ENCODE peak calls at places on chromosomes 3 and 15, in four cellular contexts. One of them, this sample, is unnamed.

GRCh38 chr3:110625126-110625798 is 446.4 kb upstream of the NECTIN3 start:
- DNase-seq in GM12878: no peak
- DNase-seq in SK-N-SH: no peak
- DNase-seq in K562: peak
- DNase-seq in this sample: no peak

GRCh38 chr15:81303241-81304225 is 20.4 kb downstream of the STARD5 start:
- DNase-seq in GM12878: no peak
- DNase-seq in SK-N-SH: no peak
- DNase-seq in K562: no peak
- DNase-seq in this sample: no peak

GRCh38 chr3:14484741-14485140 is 55.4 kb downstream of the GRIP2 start:
- DNase-seq in GM12878: no peak
- DNase-seq in SK-N-SH: no peak
- DNase-seq in K562: no peak
- DNase-seq in this sample: no peak

GRCh38 chr15:93087825-93088199 is 1.2 kb downstream of the RGMA start:
- DNase-seq in SK-N-SH: peak
- DNase-seq in K562: peak
- DNase-seq in GM12878: peak
- DNase-seq in this sample: peak

GRCh38 chr15:80999623-81000036 is 1.1 kb upstream of the TLNRD1 start:
- DNase-seq in GM12878: no peak
- DNase-seq in SK-N-SH: no peak
- DNase-seq in K562: peak
- DNase-seq in this sample: no peak

GRCh38 chr3:186021673-186022362 is 84.0 kb upstream of the TRA2B start:
- DNase-seq in SK-N-SH: peak
- DNase-seq in GM12878: no peak
- DNase-seq in K562: no peak
- DNase-seq in this sample: peak

GRCh38 chr3:49161808-49162530 is 4.2 kb downstream of the CCDC71 start:
- DNase-seq in GM12878: no peak
- DNase-seq in K562: no peak
- DNase-seq in SK-N-SH: no peak
- DNase-seq in this sample: no peak

GRCh38 chr3:126402666-126403302 is 8.1 kb downstream of the CFAP100 start:
- DNase-seq in GM12878: no peak
- DNase-seq in K562: no peak
- DNase-seq in SK-N-SH: no peak
- DNase-seq in this sample: no peak

GRCh38 chr15:48402778-48403177 is 71.5 kb downstream of the DUT start:
- DNase-seq in GM12878: peak
- DNase-seq in SK-N-SH: peak
- DNase-seq in K562: no peak
- DNase-seq in this sample: no peak

GRCh38 chr15:70252936-70253280 is 155.2 kb upstream of the TLE3 start:
- DNase-seq in K562: no peak
- DNase-seq in SK-N-SH: no peak
- DNase-seq in GM12878: no peak
- DNase-seq in this sample: no peak

GRCh38 chr3:51814034-51814433 is 35.0 kb upstream of the IQCF6 start:
- DNase-seq in GM12878: no peak
- DNase-seq in K562: no peak
- DNase-seq in SK-N-SH: no peak
- DNase-seq in this sample: no peak

GRCh38 chr3:51817375-51817774 is 38.3 kb upstream of the IQCF6 start:
- DNase-seq in GM12878: no peak
- DNase-seq in SK-N-SH: no peak
- DNase-seq in K562: no peak
- DNase-seq in this sample: no peak

GRCh38 chr3:51813539-51813938 is 34.5 kb upstream of the IQCF6 start:
- DNase-seq in K562: no peak
- DNase-seq in GM12878: no peak
- DNase-seq in SK-N-SH: peak
- DNase-seq in this sample: no peak

GRCh38 chr3:51819151-51819550 is 40.1 kb upstream of the IQCF6 start:
- DNase-seq in SK-N-SH: no peak
- DNase-seq in GM12878: no peak
- DNase-seq in K562: no peak
- DNase-seq in this sample: no peak

DNA sequence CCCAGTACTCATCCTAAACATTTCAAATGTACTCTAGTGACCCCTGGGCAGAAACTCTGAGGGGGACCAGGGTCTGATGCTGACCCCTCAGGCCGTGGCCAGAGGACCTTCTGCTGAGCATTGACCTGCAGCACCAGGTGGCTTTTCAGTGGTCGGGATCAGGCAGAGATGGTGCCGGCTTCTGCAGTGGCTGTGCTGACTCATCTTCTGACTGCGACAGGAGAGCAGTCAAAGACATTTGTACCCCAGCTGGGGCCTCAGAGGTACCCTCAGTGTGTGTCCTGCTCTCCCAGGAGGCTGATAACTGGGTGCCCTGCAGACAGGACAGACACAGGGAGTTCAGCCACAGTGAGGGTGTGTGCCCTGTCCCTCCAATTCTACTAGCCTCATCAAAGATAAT is 36.6 kb upstream of the IQCF6 start:
- DNase-seq in SK-N-SH: no peak
- DNase-seq in K562: no peak
- DNase-seq in GM12878: no peak
- DNase-seq in this sample: no peak
- TF ChIP-seq RCOR1 in SK-N-SH: no peak
- TF ChIP-seq RCOR1 in K562: no peak
- TF ChIP-seq RCOR1 in GM12878: no peak
- TF ChIP-seq RCOR1 in this sample: no peak

GRCh38 chr15:98647026-98647773 is 1.1 kb upstream of the IGF1R start:
- DNase-seq in GM12878: no peak
- DNase-seq in K562: peak
- DNase-seq in SK-N-SH: peak
- DNase-seq in this sample: peak

GRCh38 chr15:98649621-98649995 is 1.3 kb downstream of the IGF1R start:
- DNase-seq in GM12878: no peak
- DNase-seq in K562: no peak
- DNase-seq in SK-N-SH: peak
- DNase-seq in this sample: no peak

GRCh38 chr15:98649996-98650870 is 1.9 kb downstream of the IGF1R start:
- DNase-seq in GM12878: no peak
- DNase-seq in K562: no peak
- DNase-seq in SK-N-SH: peak
- DNase-seq in this sample: no peak

GRCh38 chr15:98647774-98648653 is at the start of gene IGF1R:
- DNase-seq in GM12878: no peak
- DNase-seq in K562: peak
- DNase-seq in SK-N-SH: peak
- DNase-seq in this sample: peak

GRCh38 chr15:98648654-98649537 is 557 bp downstream of the IGF1R start:
- DNase-seq in K562: peak
- DNase-seq in SK-N-SH: peak
- DNase-seq in GM12878: no peak
- DNase-seq in this sample: no peak
- TF ChIP-seq REST in K562: no peak
- TF ChIP-seq REST in SK-N-SH: no peak
- TF ChIP-seq REST in GM12878: no peak
- TF ChIP-seq REST in this sample: no peak

GRCh38 chr15:77748078-77749064 is 115.7 kb upstream of the LINGO1 start:
- DNase-seq in K562: peak
- DNase-seq in GM12878: no peak
- DNase-seq in SK-N-SH: no peak
- DNase-seq in this sample: peak
- TF ChIP-seq RCOR1 in K562: no peak
- TF ChIP-seq RCOR1 in GM12878: no peak
- TF ChIP-seq RCOR1 in SK-N-SH: no peak
- TF ChIP-seq RCOR1 in this sample: no peak

GRCh38 chr3:179464296-179465092 is 13.2 kb upstream of the GNB4 start:
- DNase-seq in SK-N-SH: no peak
- DNase-seq in GM12878: no peak
- DNase-seq in K562: peak
- DNase-seq in this sample: no peak
- TF ChIP-seq REST in SK-N-SH: no peak
- TF ChIP-seq REST in GM12878: no peak
- TF ChIP-seq REST in K562: no peak
- TF ChIP-seq REST in this sample: no peak

DNA sequence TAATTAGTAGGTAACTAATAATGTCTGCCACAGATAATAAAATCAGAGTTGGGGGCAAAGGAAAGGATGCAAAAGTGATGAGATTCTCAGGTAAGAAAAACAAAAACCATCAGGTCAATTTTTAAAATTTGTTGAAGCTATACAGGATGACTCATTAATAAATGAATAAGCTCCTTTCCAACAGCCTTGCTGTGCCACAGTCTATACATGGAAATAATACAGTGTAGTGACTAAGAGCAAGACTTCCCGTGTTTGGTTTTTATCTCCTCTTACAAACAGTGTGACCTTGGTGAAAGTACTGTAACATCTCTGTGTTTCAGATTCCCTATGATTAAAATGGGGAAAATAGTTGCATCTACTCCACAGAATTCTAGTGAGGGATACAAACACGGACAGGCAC is 331.6 kb downstream of the PYDC2 start:
- DNase-seq in GM12878: no peak
- DNase-seq in SK-N-SH: no peak
- DNase-seq in K562: no peak
- DNase-seq in this sample: no peak
- TF ChIP-seq RCOR1 in GM12878: no peak
- TF ChIP-seq RCOR1 in SK-N-SH: no peak
- TF ChIP-seq RCOR1 in K562: no peak
- TF ChIP-seq RCOR1 in this sample: no peak

This sample was measured in A549.